ENCODE peak calls at places on chromosome 12, in eight cellular contexts. One of them, this sample, is unnamed.

GRCh38 chr12:96211989-96212388 is 17.8 kb downstream of the ELK3 start:
- DNase-seq in cerebellar nuclear complex: no peak
- DNase-seq in CD4-positive, alpha-beta memory T cell: peak
- DNase-seq in bronchial epithelial cell: no peak
- DNase-seq in activated effector memory CD4-positive, alpha-beta T cell treated with Interleukin-2 at 50 U/mL for 16 hours: no peak
- DNase-seq in GM03348: no peak
- DNase-seq in BJ: no peak
- DNase-seq in stimulated activated CD4-positive, alpha-beta T cell treated with anti-CD3 and anti-CD28 coated beads, Interleukin-12 subunit alpha, Interleukin-12 subunit beta, amount 100 ng/mL, for 48 hours: no peak
- DNase-seq in this sample: no peak

GRCh38 chr12:11839093-11839641 is 189.7 kb downstream of the ETV6 start:
- DNase-seq in stimulated activated CD4-positive, alpha-beta T cell treated with anti-CD3 and anti-CD28 coated beads, Interleukin-12 subunit alpha, Interleukin-12 subunit beta, amount 100 ng/mL, for 48 hours: no peak
- DNase-seq in activated effector memory CD4-positive, alpha-beta T cell treated with Interleukin-2 at 50 U/mL for 16 hours: no peak
- DNase-seq in cerebellar nuclear complex: no peak
- DNase-seq in GM03348: no peak
- DNase-seq in bronchial epithelial cell: peak
- DNase-seq in BJ: no peak
- DNase-seq in CD4-positive, alpha-beta memory T cell: no peak
- DNase-seq in this sample: no peak

GRCh38 chr12:56629459-56630179 is 507 bp downstream of the BAZ2A start:
- DNase-seq in bronchial epithelial cell: no peak
- DNase-seq in cerebellar nuclear complex: no peak
- DNase-seq in activated effector memory CD4-positive, alpha-beta T cell treated with Interleukin-2 at 50 U/mL for 16 hours: peak
- DNase-seq in BJ: no peak
- DNase-seq in stimulated activated CD4-positive, alpha-beta T cell treated with anti-CD3 and anti-CD28 coated beads, Interleukin-12 subunit alpha, Interleukin-12 subunit beta, amount 100 ng/mL, for 48 hours: no peak
- DNase-seq in GM03348: peak
- DNase-seq in CD4-positive, alpha-beta memory T cell: peak
- DNase-seq in this sample: peak

GRCh38 chr12:6345319-6346071 is 3.6 kb upstream of the TNFRSF1A start:
- DNase-seq in cerebellar nuclear complex: no peak
- DNase-seq in BJ: no peak
- DNase-seq in CD4-positive, alpha-beta memory T cell: no peak
- DNase-seq in bronchial epithelial cell: peak
- DNase-seq in stimulated activated CD4-positive, alpha-beta T cell treated with anti-CD3 and anti-CD28 coated beads, Interleukin-12 subunit alpha, Interleukin-12 subunit beta, amount 100 ng/mL, for 48 hours: no peak
- DNase-seq in activated effector memory CD4-positive, alpha-beta T cell treated with Interleukin-2 at 50 U/mL for 16 hours: no peak
- DNase-seq in GM03348: peak
- DNase-seq in this sample: peak

GRCh38 chr12:65779091-65779642 is 45.1 kb upstream of the HMGA2 start:
- DNase-seq in cerebellar nuclear complex: no peak
- DNase-seq in BJ: no peak
- DNase-seq in CD4-positive, alpha-beta memory T cell: no peak
- DNase-seq in bronchial epithelial cell: peak
- DNase-seq in stimulated activated CD4-positive, alpha-beta T cell treated with anti-CD3 and anti-CD28 coated beads, Interleukin-12 subunit alpha, Interleukin-12 subunit beta, amount 100 ng/mL, for 48 hours: no peak
- DNase-seq in GM03348: peak
- DNase-seq in activated effector memory CD4-positive, alpha-beta T cell treated with Interleukin-2 at 50 U/mL for 16 hours: no peak
- DNase-seq in this sample: no peak

GRCh38 chr12:106223485-106224391 is 24.1 kb downstream of the CKAP4 start:
- DNase-seq in GM03348: peak
- DNase-seq in stimulated activated CD4-positive, alpha-beta T cell treated with anti-CD3 and anti-CD28 coated beads, Interleukin-12 subunit alpha, Interleukin-12 subunit beta, amount 100 ng/mL, for 48 hours: peak
- DNase-seq in cerebellar nuclear complex: no peak
- DNase-seq in bronchial epithelial cell: peak
- DNase-seq in BJ: no peak
- DNase-seq in CD4-positive, alpha-beta memory T cell: peak
- DNase-seq in activated effector memory CD4-positive, alpha-beta T cell treated with Interleukin-2 at 50 U/mL for 16 hours: peak
- DNase-seq in this sample: peak

GRCh38 chr12:128763395-128763794 is 60.4 kb downstream of the SLC15A4 start:
- DNase-seq in bronchial epithelial cell: no peak
- DNase-seq in cerebellar nuclear complex: no peak
- DNase-seq in GM03348: no peak
- DNase-seq in CD4-positive, alpha-beta memory T cell: no peak
- DNase-seq in activated effector memory CD4-positive, alpha-beta T cell treated with Interleukin-2 at 50 U/mL for 16 hours: no peak
- DNase-seq in stimulated activated CD4-positive, alpha-beta T cell treated with anti-CD3 and anti-CD28 coated beads, Interleukin-12 subunit alpha, Interleukin-12 subunit beta, amount 100 ng/mL, for 48 hours: no peak
- DNase-seq in BJ: no peak
- DNase-seq in this sample: no peak

GRCh38 chr12:124617615-124618014 is 50.2 kb upstream of the NCOR2 start:
- DNase-seq in stimulated activated CD4-positive, alpha-beta T cell treated with anti-CD3 and anti-CD28 coated beads, Interleukin-12 subunit alpha, Interleukin-12 subunit beta, amount 100 ng/mL, for 48 hours: no peak
- DNase-seq in GM03348: no peak
- DNase-seq in BJ: no peak
- DNase-seq in bronchial epithelial cell: no peak
- DNase-seq in activated effector memory CD4-positive, alpha-beta T cell treated with Interleukin-2 at 50 U/mL for 16 hours: no peak
- DNase-seq in cerebellar nuclear complex: no peak
- DNase-seq in CD4-positive, alpha-beta memory T cell: no peak
- DNase-seq in this sample: no peak

GRCh38 chr12:52351196-52352059 is 15.9 kb downstream of the KRT85 start:
- DNase-seq in CD4-positive, alpha-beta memory T cell: peak
- DNase-seq in BJ: no peak
- DNase-seq in stimulated activated CD4-positive, alpha-beta T cell treated with anti-CD3 and anti-CD28 coated beads, Interleukin-12 subunit alpha, Interleukin-12 subunit beta, amount 100 ng/mL, for 48 hours: no peak
- DNase-seq in activated effector memory CD4-positive, alpha-beta T cell treated with Interleukin-2 at 50 U/mL for 16 hours: peak
- DNase-seq in GM03348: no peak
- DNase-seq in cerebellar nuclear complex: no peak
- DNase-seq in bronchial epithelial cell: no peak
- DNase-seq in this sample: peak

GRCh38 chr12:106633451-106633823 is 50.6 kb downstream of the RFX4 start:
- DNase-seq in bronchial epithelial cell: no peak
- DNase-seq in CD4-positive, alpha-beta memory T cell: no peak
- DNase-seq in activated effector memory CD4-positive, alpha-beta T cell treated with Interleukin-2 at 50 U/mL for 16 hours: no peak
- DNase-seq in stimulated activated CD4-positive, alpha-beta T cell treated with anti-CD3 and anti-CD28 coated beads, Interleukin-12 subunit alpha, Interleukin-12 subunit beta, amount 100 ng/mL, for 48 hours: no peak
- DNase-seq in GM03348: no peak
- DNase-seq in BJ: no peak
- DNase-seq in cerebellar nuclear complex: no peak
- DNase-seq in this sample: no peak

GRCh38 chr12:96271469-96272199 is 77.5 kb downstream of the ELK3 start:
- DNase-seq in stimulated activated CD4-positive, alpha-beta T cell treated with anti-CD3 and anti-CD28 coated beads, Interleukin-12 subunit alpha, Interleukin-12 subunit beta, amount 100 ng/mL, for 48 hours: no peak
- DNase-seq in CD4-positive, alpha-beta memory T cell: no peak
- DNase-seq in GM03348: peak
- DNase-seq in BJ: no peak
- DNase-seq in activated effector memory CD4-positive, alpha-beta T cell treated with Interleukin-2 at 50 U/mL for 16 hours: no peak
- DNase-seq in bronchial epithelial cell: no peak
- DNase-seq in cerebellar nuclear complex: no peak
- DNase-seq in this sample: no peak

GRCh38 chr12:31118347-31118830 is 44.7 kb downstream of the DDX11 start:
- DNase-seq in CD4-positive, alpha-beta memory T cell: peak
- DNase-seq in GM03348: no peak
- DNase-seq in stimulated activated CD4-positive, alpha-beta T cell treated with anti-CD3 and anti-CD28 coated beads, Interleukin-12 subunit alpha, Interleukin-12 subunit beta, amount 100 ng/mL, for 48 hours: no peak
- DNase-seq in BJ: no peak
- DNase-seq in activated effector memory CD4-positive, alpha-beta T cell treated with Interleukin-2 at 50 U/mL for 16 hours: no peak
- DNase-seq in bronchial epithelial cell: no peak
- DNase-seq in cerebellar nuclear complex: no peak
- DNase-seq in this sample: peak

GRCh38 chr12:67354322-67354721 is 85.2 kb downstream of the CAND1 start:
- DNase-seq in cerebellar nuclear complex: no peak
- DNase-seq in activated effector memory CD4-positive, alpha-beta T cell treated with Interleukin-2 at 50 U/mL for 16 hours: no peak
- DNase-seq in stimulated activated CD4-positive, alpha-beta T cell treated with anti-CD3 and anti-CD28 coated beads, Interleukin-12 subunit alpha, Interleukin-12 subunit beta, amount 100 ng/mL, for 48 hours: peak
- DNase-seq in CD4-positive, alpha-beta memory T cell: no peak
- DNase-seq in GM03348: peak
- DNase-seq in bronchial epithelial cell: no peak
- DNase-seq in BJ: no peak
- DNase-seq in this sample: no peak

This sample was measured in activated naive CD8-positive, alpha-beta T cell treated with anti-CD3 and anti-CD28 coated beads, Interleukin-2, amount 50 U/mL, for 24 hours.